ENCODE peak calls at places on chromosomes 2 and 18, in seven cellular contexts. X is tibial artery, Z is lower lobe of right lung, W is Peyer's patch, U is upper lobe of right lung, I is HCT116, S is left ventricle myocardium inferior. H is an unnamed sample.
A peak's percentile ranks its signal among the peaks of the same experiment; 100 is the strongest.

GRCh38 chr2:200003444-200003843 is 48.1 kb downstream of the MAIP1 start:
- DNase-seq in I (no peak), U (no peak), S (no peak), X (no peak), W (no peak), Z (no peak), H (no peak)

GRCh38 chr2:119371111-119371510 is 4.3 kb downstream of the DBI start:
- DNase-seq in W (no peak), Z (no peak), U (no peak), S (no peak), X (no peak), I (no peak), H (no peak)

GRCh38 chr2:105473011-105473410 is 74.2 kb upstream of the FHL2 start:
- DNase-seq in I (no peak), U (no peak), W (no peak), S (no peak), X (no peak), Z (no peak), H (no peak)

GRCh38 chr2:202171246-202171833 is 67.1 kb downstream of the SUMO1 start:
- DNase-seq in I (no peak), S (no peak), U (no peak), W (no peak), Z (no peak), X (no peak), H (no peak)

GRCh38 chr2:190418717-190419116 is 10.6 kb downstream of the MFSD6 start:
- DNase-seq in U (no peak), X (no peak), I (no peak), W (no peak), S (no peak), Z (no peak), H (no peak)

GRCh38 chr2:222296311-222296736 is 2.5 kb downstream of the PAX3 start:
- DNase-seq in S (no peak), X (no peak), I (no peak), Z (no peak), W (no peak), U (no peak), H (no peak)

GRCh38 chr18:9101730-9102390 is 639 bp upstream of the NDUFV2 start:
- DNase-seq in S (no peak), I (peak; percentile 44), X (no peak), U (no peak), Z (no peak), W (no peak), H (no peak)

GRCh38 chr2:70988151-70988550 is 6.5 kb downstream of the TEX261 start:
- DNase-seq in S (peak; percentile 38), U (peak; percentile 60), W (no peak), Z (no peak), I (no peak), X (peak; percentile 59), H (no peak)

GRCh38 chr2:207121784-207122183 is 44.0 kb downstream of the KLF7 start:
- DNase-seq in U (no peak), I (peak; percentile 56), S (peak; percentile 30), X (no peak), Z (no peak), W (no peak), H (no peak)

GRCh38 chr2:130332271-130333073 is 10.2 kb upstream of the IMP4 start:
- DNase-seq in U (peak; percentile 86), W (peak; percentile 79), X (no peak), S (peak; percentile 71), I (peak; percentile 53), Z (peak; percentile 80), H (peak; percentile 78)

GRCh38 chr2:102499558-102499957 is 26.5 kb downstream of the SLC9A4 start:
- DNase-seq in I (no peak), U (no peak), S (no peak), W (no peak), X (no peak), Z (no peak), H (no peak)

GRCh38 chr2:86189782-86190416 is 5.4 kb downstream of the IMMT start:
- DNase-seq in Z (no peak), W (no peak), S (no peak), I (no peak), U (no peak), X (no peak), H (no peak)

GRCh38 chr18:5534845-5535244 is 9.0 kb downstream of the EPB41L3 start:
- DNase-seq in W (no peak), S (no peak), I (no peak), Z (no peak), X (no peak), U (no peak), H (no peak)

GRCh38 chr2:217430916-217431576 is 571.2 kb upstream of the TNP1 start:
- DNase-seq in S (no peak), U (no peak), I (no peak), Z (no peak), W (no peak), X (no peak), H (no peak)

GRCh38 chr2:240339411-240340360 is 95.8 kb upstream of the GPC1 start:
- DNase-seq in I (no peak), W (no peak), U (no peak), X (peak; percentile 64), Z (no peak), S (no peak), H (no peak)

DNA sequence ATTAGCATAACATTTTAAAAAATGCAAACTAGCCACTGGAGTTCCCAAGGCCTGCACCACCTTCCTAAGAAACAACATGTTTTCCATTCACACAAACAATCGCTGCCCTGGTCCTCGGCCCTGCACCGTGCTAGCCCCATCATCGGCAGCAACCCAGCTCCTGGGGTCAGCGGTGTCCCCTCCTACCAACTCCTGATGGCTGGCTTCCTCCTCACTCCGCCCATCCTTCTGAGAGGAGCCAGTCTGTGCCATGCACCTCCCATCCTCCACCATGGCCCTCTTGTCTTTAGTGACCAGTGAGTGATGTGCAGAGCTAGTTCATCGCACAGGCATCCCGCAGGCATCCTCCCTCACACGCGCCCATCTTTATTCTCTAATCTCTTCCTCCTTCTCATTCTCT is 81.9 kb downstream of the LONRF2 start:
- DNase-seq in I (no peak), U (no peak), Z (no peak), X (no peak), W (no peak), S (no peak), H (no peak)
- TF ChIP-seq CTCF in I (no peak), U (no peak), Z (no peak), X (no peak), W (no peak), S (no peak), H (no peak)

GRCh38 chr18:71784777-71785176 is 759.4 kb downstream of the CBLN2 start:
- DNase-seq in X (no peak), W (no peak), I (no peak), S (no peak), Z (no peak), U (no peak), H (peak; percentile 14)
- TF ChIP-seq CTCF in X (no peak), W (no peak), I (peak; percentile 34), S (peak; percentile 11), Z (no peak), U (peak; percentile 11), H (peak; percentile 64)

GRCh38 chr2:38074775-38075435 is 1.0 kb downstream of the CYP1B1 start:
- DNase-seq in X (no peak), W (no peak), S (peak; percentile 42), I (no peak), Z (peak; percentile 63), U (peak; percentile 75), H (no peak)

GRCh38 chr2:38077431-38077769 is 1.4 kb upstream of the CYP1B1 start:
- DNase-seq in S (no peak), Z (no peak), U (no peak), I (no peak), X (no peak), W (no peak), H (no peak)

GRCh38 chr2:38075436-38076249 is at the start of gene CYP1B1:
- DNase-seq in W (no peak), X (peak; percentile 68), U (peak; percentile 79), I (no peak), Z (peak; percentile 71), S (peak; percentile 41), H (no peak)

GRCh38 chr2:38076250-38076709 is 329 bp upstream of the CYP1B1 start:
- DNase-seq in I (peak; percentile 61), S (peak; percentile 76), Z (peak; percentile 88), U (peak; percentile 92), X (peak; percentile 87), W (peak; percentile 67), H (peak; percentile 76)

GRCh38 chr2:38076710-38077430 is 919 bp upstream of the CYP1B1 start:
- DNase-seq in W (peak; percentile 71), S (peak; percentile 83), Z (peak; percentile 90), U (peak; percentile 95), X (peak; percentile 84), I (peak; percentile 48), H (peak; percentile 75)
- TF ChIP-seq CTCF in W (no peak), S (peak; percentile 57), Z (peak; percentile 52), U (peak; percentile 53), X (peak; percentile 4), I (no peak), H (peak; percentile 5)

GRCh38 chr2:10266133-10266620 is 36.5 kb upstream of the HPCAL1 start:
- DNase-seq in S (peak; percentile 2), I (no peak), Z (no peak), W (peak; percentile 43), U (no peak), X (peak; percentile 25), H (no peak)

GRCh38 chr2:10265328-10266132 is 37.2 kb upstream of the HPCAL1 start:
- DNase-seq in S (peak; percentile 7), I (no peak), W (no peak), X (peak; percentile 67), Z (peak; percentile 41), U (peak; percentile 61), H (no peak)

GRCh38 chr2:10267036-10267435 is 35.7 kb upstream of the HPCAL1 start:
- DNase-seq in X (peak; percentile 25), U (peak; percentile 33), I (no peak), W (peak; percentile 32), Z (no peak), S (peak; percentile 11), H (no peak)

GRCh38 chr2:10267551-10268465 is 34.9 kb upstream of the HPCAL1 start:
- DNase-seq in W (peak; percentile 92), U (peak; percentile 72), Z (peak; percentile 66), I (no peak), X (peak; percentile 56), S (peak; percentile 64), H (peak; percentile 53)

GRCh38 chr2:10264506-10265327 is 38.0 kb upstream of the HPCAL1 start:
- DNase-seq in S (peak; percentile 3), U (peak; percentile 47), Z (peak; percentile 24), X (peak; percentile 42), I (no peak), W (peak; percentile 39), H (no peak)
- TF ChIP-seq CTCF in S (no peak), U (no peak), Z (no peak), X (no peak), I (no peak), W (no peak), H (no peak)

H was measured in BE2C.